ENCODE peak calls at places on chromosomes 7 and 10, in ten cellular contexts. U is aorta; S is left cardiac atrium; B is effector memory CD8-positive, alpha-beta T cell; T is body of pancreas; F is omental fat pad; V is right lobe of liver; H is left lung; A is IMR-90; Z is upper lobe of left lung. O is an unnamed sample.
A peak's percentile ranks its signal among the peaks of the same experiment; 100 is the strongest.

GRCh38 chr10:68795886-68796532 is 31.3 kb upstream of the STOX1 start:
- ATAC-seq in Z (no peak), U (no peak), A (no peak), B (no peak), H (no peak), T (no peak), V (no peak), F (no peak), S (no peak), O (peak; percentile 32)

GRCh38 chr7:29561271-29561670 is 2.4 kb upstream of the PRR15 start:
- ATAC-seq in B (no peak), S (no peak), F (no peak), V (no peak), U (no peak), Z (no peak), H (no peak), A (no peak), T (no peak), O (no peak)

GRCh38 chr10:50637003-50637579 is 13.3 kb upstream of the SGMS1 start:
- ATAC-seq in S (no peak), H (no peak), V (peak; percentile 36), A (no peak), F (no peak), U (no peak), T (no peak), Z (no peak), B (peak; percentile 76), O (no peak)

GRCh38 chr10:107497024-107497423 is 332.5 kb upstream of the SORCS1 start:
- ATAC-seq in F (no peak), V (no peak), Z (no peak), A (no peak), U (no peak), S (no peak), H (no peak), B (no peak), T (no peak), O (no peak)

GRCh38 chr10:80498039-80498832 is 39.5 kb upstream of the SH2D4B start:
- ATAC-seq in Z (peak; percentile 4), T (no peak), S (no peak), F (peak; percentile 9), U (no peak), B (peak; percentile 16), V (no peak), A (peak; percentile 13), H (no peak), O (no peak)

GRCh38 chr10:6173203-6173602 is 29.5 kb upstream of the PFKFB3 start:
- ATAC-seq in T (no peak), H (no peak), Z (no peak), U (no peak), S (no peak), F (no peak), V (no peak), A (no peak), B (peak; percentile 95), O (no peak)

GRCh38 chr7:112103246-112103645 is 103.0 kb downstream of the DOCK4 start:
- ATAC-seq in T (no peak), V (peak; percentile 58), Z (no peak), F (no peak), S (no peak), H (peak; percentile 71), U (no peak), B (no peak), A (peak; percentile 29), O (peak; percentile 48)

GRCh38 chr7:106167439-106168136 is 55.5 kb upstream of the SYPL1 start:
- ATAC-seq in F (no peak), T (no peak), U (peak; percentile 64), Z (no peak), V (peak; percentile 70), A (no peak), B (no peak), H (peak; percentile 51), S (peak; percentile 64), O (no peak)

GRCh38 chr7:127287133-127287532 is 34.4 kb upstream of the GRM8 start:
- ATAC-seq in B (no peak), A (no peak), S (no peak), H (no peak), Z (no peak), U (no peak), V (no peak), F (no peak), T (no peak), O (peak; percentile 57)

GRCh38 chr10:113983552-113983951 is 60.1 kb upstream of the ADRB1 start:
- ATAC-seq in V (no peak), B (peak; percentile 86), T (no peak), F (no peak), A (no peak), Z (no peak), U (no peak), H (no peak), S (no peak), O (no peak)

GRCh38 chr10:133262696-133263095 is 14.0 kb downstream of the ADAM8 start:
- ATAC-seq in V (no peak), S (no peak), U (no peak), F (no peak), H (no peak), Z (no peak), T (no peak), A (no peak), B (no peak), O (peak; percentile 46)

GRCh38 chr7:140519007-140519399 is 39.7 kb upstream of the MKRN1 start:
- ATAC-seq in H (no peak), A (no peak), Z (no peak), F (no peak), T (peak; percentile 26), V (no peak), U (peak; percentile 12), S (peak; percentile 36), B (no peak), O (no peak)

GRCh38 chr10:15391491-15391890 is 20.4 kb upstream of the FAM171A1 start:
- ATAC-seq in F (no peak), V (no peak), S (no peak), A (no peak), B (no peak), T (no peak), Z (no peak), U (no peak), H (no peak), O (no peak)

GRCh38 chr7:139427029-139427420 is 56.4 kb downstream of the KLRG2 start:
- ATAC-seq in V (no peak), S (no peak), T (no peak), A (no peak), B (no peak), F (no peak), Z (no peak), U (no peak), H (no peak), O (no peak)

GRCh38 chr7:150428671-150429451 is 21.6 kb upstream of the GIMAP8 start:
- ATAC-seq in B (peak; percentile 19), F (no peak), A (peak; percentile 81), H (peak; percentile 65), V (peak; percentile 77), T (no peak), U (no peak), S (peak; percentile 47), Z (peak; percentile 32), O (peak; percentile 53)

GRCh38 chr7:50782376-50783208 is at the start of gene GRB10:
- ATAC-seq in T (peak; percentile 69), A (peak; percentile 91), F (peak; percentile 64), H (peak; percentile 90), B (peak; percentile 26), V (peak; percentile 78), S (peak; percentile 90), U (peak; percentile 79), Z (peak; percentile 72), O (peak; percentile 58)

GRCh38 chr10:33749042-33749441 is 414.6 kb upstream of the NRP1 start:
- ATAC-seq in F (no peak), H (no peak), S (no peak), V (peak; percentile 46), A (no peak), B (no peak), U (no peak), T (no peak), Z (no peak), O (no peak)

GRCh38 chr10:32357056-32357735 is 10.2 kb upstream of the EPC1 start:
- ATAC-seq in U (no peak), Z (no peak), B (peak; percentile 78), H (no peak), F (no peak), V (no peak), A (no peak), S (no peak), T (no peak), O (no peak)

GRCh38 chr7:114539575-114539974 is 125.0 kb downstream of the FOXP2 start:
- ATAC-seq in H (peak; percentile 37), A (peak; percentile 72), V (peak; percentile 54), F (no peak), B (no peak), S (no peak), Z (no peak), T (no peak), U (no peak), O (no peak)

GRCh38 chr10:15735766-15736165 is 16.0 kb upstream of the ITGA8 start:
- ATAC-seq in F (no peak), U (no peak), S (peak; percentile 70), Z (peak; percentile 58), H (peak; percentile 58), T (no peak), B (no peak), A (no peak), V (no peak), O (no peak)

GRCh38 chr7:137878333-137878961 is 31.7 kb upstream of the DGKI start:
- ATAC-seq in B (no peak), Z (peak; percentile 58), T (peak; percentile 33), S (peak; percentile 85), H (peak; percentile 60), U (peak; percentile 80), A (no peak), V (peak; percentile 16), F (no peak), O (peak; percentile 40)